ENCODE peak calls at places on chromosomes 2 and 18, in five cellular contexts. One of them, this sample, is unnamed. For H3K79me2, the result is how much of the 10 kb centered on the place peaks cover.

GRCh38 chr2:61470122-61470951 is 550 bp downstream of the USP34 start:
- DNase-seq in neural progenitor cell: peak
- DNase-seq in MM.1S: peak
- DNase-seq in GM23248: peak
- DNase-seq in OCI-LY7: peak
- DNase-seq in this sample: peak

GRCh38 chr2:30223413-30223874 is 7.9 kb upstream of the LBH start:
- DNase-seq in GM23248: no peak
- DNase-seq in neural progenitor cell: no peak
- DNase-seq in OCI-LY7: peak
- DNase-seq in MM.1S: no peak
- DNase-seq in this sample: no peak

GRCh38 chr2:171319164-171319810 is 114.5 kb downstream of the METTL8 start:
- DNase-seq in MM.1S: no peak
- DNase-seq in neural progenitor cell: peak
- DNase-seq in OCI-LY7: peak
- DNase-seq in GM23248: peak
- DNase-seq in this sample: no peak

GRCh38 chr2:715847-716573 is 38.8 kb upstream of the TMEM18 start:
- DNase-seq in OCI-LY7: no peak
- DNase-seq in GM23248: peak
- DNase-seq in neural progenitor cell: peak
- DNase-seq in MM.1S: no peak
- DNase-seq in this sample: peak

GRCh38 chr2:14632133-14632936 is at the start of gene LRATD1:
- DNase-seq in OCI-LY7: no peak
- DNase-seq in neural progenitor cell: peak
- DNase-seq in GM23248: peak
- DNase-seq in MM.1S: no peak
- DNase-seq in this sample: no peak

GRCh38 chr2:11028407-11028916 is 116.7 kb downstream of the KCNF1 start:
- DNase-seq in MM.1S: no peak
- DNase-seq in OCI-LY7: no peak
- DNase-seq in GM23248: no peak
- DNase-seq in neural progenitor cell: no peak
- DNase-seq in this sample: no peak

GRCh38 chr2:46470114-46470628 is 9.2 kb upstream of the TMEM247 start:
- DNase-seq in neural progenitor cell: no peak
- DNase-seq in OCI-LY7: no peak
- DNase-seq in MM.1S: no peak
- DNase-seq in GM23248: no peak
- DNase-seq in this sample: no peak

GRCh38 chr2:127859712-127860085 is 1.7 kb upstream of the POLR2D start:
- DNase-seq in GM23248: no peak
- DNase-seq in neural progenitor cell: peak
- DNase-seq in OCI-LY7: peak
- DNase-seq in MM.1S: peak
- DNase-seq in this sample: peak

GRCh38 chr2:217988840-217989204 is 14.0 kb downstream of the TNS1 start:
- DNase-seq in GM23248: peak
- DNase-seq in neural progenitor cell: no peak
- DNase-seq in OCI-LY7: no peak
- DNase-seq in MM.1S: no peak
- DNase-seq in this sample: no peak

GRCh38 chr2:172072279-172072678 is 13.0 kb upstream of the DLX1 start:
- DNase-seq in neural progenitor cell: no peak
- DNase-seq in GM23248: no peak
- DNase-seq in OCI-LY7: no peak
- DNase-seq in MM.1S: no peak
- DNase-seq in this sample: no peak

GRCh38 chr18:35371412-35372195 is 5.5 kb downstream of the ZNF396 start:
- DNase-seq in OCI-LY7: no peak
- DNase-seq in MM.1S: no peak
- DNase-seq in neural progenitor cell: no peak
- DNase-seq in GM23248: peak
- DNase-seq in this sample: no peak

GRCh38 chr2:109069430-109070194 is 59.4 kb upstream of the SH3RF3 start:
- DNase-seq in GM23248: no peak
- DNase-seq in MM.1S: no peak
- DNase-seq in OCI-LY7: no peak
- DNase-seq in neural progenitor cell: peak
- DNase-seq in this sample: no peak

GRCh38 chr18:22424564-22424963 is 6.8 kb upstream of the CTAGE1 start:
- DNase-seq in OCI-LY7: no peak
- DNase-seq in neural progenitor cell: no peak
- DNase-seq in GM23248: no peak
- DNase-seq in MM.1S: no peak
- DNase-seq in this sample: no peak

GRCh38 chr2:218734190-218734975 is 23.7 kb downstream of the TTLL4 start:
- DNase-seq in neural progenitor cell: no peak
- DNase-seq in GM23248: no peak
- DNase-seq in MM.1S: no peak
- DNase-seq in OCI-LY7: no peak
- DNase-seq in this sample: no peak

GRCh38 chr2:46091004-46091403 is 206.2 kb upstream of the EPAS1 start:
- DNase-seq in OCI-LY7: no peak
- DNase-seq in GM23248: no peak
- DNase-seq in MM.1S: no peak
- DNase-seq in neural progenitor cell: peak
- DNase-seq in this sample: no peak

GRCh38 chr2:191045141-191045540 is 31.2 kb upstream of the STAT1 start:
- DNase-seq in GM23248: peak
- DNase-seq in MM.1S: no peak
- DNase-seq in OCI-LY7: no peak
- DNase-seq in neural progenitor cell: no peak
- DNase-seq in this sample: no peak

GRCh38 chr2:177551989-177552413 is 159.4 kb downstream of the AGPS start:
- DNase-seq in OCI-LY7: peak
- DNase-seq in MM.1S: no peak
- DNase-seq in GM23248: peak
- DNase-seq in neural progenitor cell: no peak
- DNase-seq in this sample: no peak

GRCh38 chr18:54129448-54130134 is 94.9 kb downstream of the MBD2 start:
- DNase-seq in GM23248: no peak
- DNase-seq in MM.1S: no peak
- DNase-seq in OCI-LY7: peak
- DNase-seq in neural progenitor cell: no peak
- DNase-seq in this sample: no peak

DNA sequence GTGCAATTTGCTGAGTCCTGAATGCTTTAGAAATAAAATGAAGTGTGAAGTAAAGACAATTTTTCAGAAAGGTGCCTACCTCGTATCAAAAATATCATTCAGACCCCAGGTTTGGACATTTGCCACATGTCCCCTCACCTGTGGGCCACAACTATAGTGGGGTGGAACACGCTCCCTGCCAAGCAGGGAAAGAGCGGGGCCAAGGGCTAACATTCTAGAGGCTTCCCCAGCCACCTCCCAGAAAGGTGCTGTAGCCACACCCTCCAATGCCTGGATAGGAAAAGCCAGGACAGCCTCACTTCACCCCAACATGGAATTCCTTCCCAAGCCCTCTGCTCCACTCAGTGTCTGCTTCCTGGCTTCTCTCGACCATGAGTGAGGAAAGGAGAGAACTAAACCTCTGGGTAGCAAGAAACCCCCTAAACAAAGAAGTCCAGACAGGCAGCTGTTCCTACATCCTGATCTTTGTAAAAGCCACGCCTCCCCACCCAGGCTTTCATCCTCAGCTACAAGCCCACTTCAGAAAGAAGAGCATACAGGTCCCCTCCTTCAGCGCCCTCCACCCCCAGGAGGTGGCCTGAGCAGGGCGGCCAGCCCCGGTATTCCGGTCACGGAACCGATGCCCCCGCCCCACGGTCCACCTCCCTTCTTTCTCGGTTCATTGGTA is 2.1 kb downstream of the COL6A3 start:
- DNase-seq in neural progenitor cell: no peak
- DNase-seq in GM23248: peak
- DNase-seq in OCI-LY7: no peak
- DNase-seq in MM.1S: no peak
- DNase-seq in this sample: no peak
- H3K79me2 ChIP-seq in neural progenitor cell: under half
- H3K79me2 ChIP-seq in GM23248: half or more
- H3K79me2 ChIP-seq in OCI-LY7: under half
- H3K79me2 ChIP-seq in MM.1S: under half
- H3K79me2 ChIP-seq in this sample: under half

GRCh38 chr2:75162897-75163296 is 36.4 kb downstream of the TACR1 start:
- DNase-seq in neural progenitor cell: no peak
- DNase-seq in GM23248: no peak
- DNase-seq in MM.1S: peak
- DNase-seq in OCI-LY7: no peak
- DNase-seq in this sample: no peak
- TF ChIP-seq EZH2phosphoT487 in neural progenitor cell: no peak
- TF ChIP-seq EZH2phosphoT487 in GM23248: no peak
- TF ChIP-seq EZH2phosphoT487 in MM.1S: no peak
- TF ChIP-seq EZH2phosphoT487 in OCI-LY7: no peak
- TF ChIP-seq EZH2phosphoT487 in this sample: no peak

DNA sequence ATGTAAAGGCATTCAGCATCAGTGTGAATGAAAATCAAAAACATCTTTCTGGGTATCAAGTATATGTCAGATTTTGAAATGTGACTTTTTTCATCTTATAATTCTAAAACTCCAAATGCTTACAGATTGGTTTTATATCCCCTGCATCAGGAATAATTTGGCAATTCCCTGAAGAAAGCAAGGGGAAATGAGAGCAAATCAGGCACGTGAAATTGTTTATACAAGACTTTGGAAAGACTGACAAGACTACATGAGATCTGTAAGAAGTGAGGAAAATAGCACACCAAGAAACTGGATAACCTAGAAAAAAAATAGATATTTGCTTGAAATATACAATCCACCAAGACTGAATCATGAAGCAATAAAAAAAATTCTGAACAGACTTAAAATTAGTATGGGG is 13.8 kb downstream of the COL6A3 start:
- DNase-seq in MM.1S: no peak
- DNase-seq in neural progenitor cell: no peak
- DNase-seq in OCI-LY7: no peak
- DNase-seq in GM23248: no peak
- DNase-seq in this sample: no peak
- H3K79me2 ChIP-seq in MM.1S: under half
- H3K79me2 ChIP-seq in neural progenitor cell: under half
- H3K79me2 ChIP-seq in OCI-LY7: under half
- H3K79me2 ChIP-seq in GM23248: half or more
- H3K79me2 ChIP-seq in this sample: under half

DNA sequence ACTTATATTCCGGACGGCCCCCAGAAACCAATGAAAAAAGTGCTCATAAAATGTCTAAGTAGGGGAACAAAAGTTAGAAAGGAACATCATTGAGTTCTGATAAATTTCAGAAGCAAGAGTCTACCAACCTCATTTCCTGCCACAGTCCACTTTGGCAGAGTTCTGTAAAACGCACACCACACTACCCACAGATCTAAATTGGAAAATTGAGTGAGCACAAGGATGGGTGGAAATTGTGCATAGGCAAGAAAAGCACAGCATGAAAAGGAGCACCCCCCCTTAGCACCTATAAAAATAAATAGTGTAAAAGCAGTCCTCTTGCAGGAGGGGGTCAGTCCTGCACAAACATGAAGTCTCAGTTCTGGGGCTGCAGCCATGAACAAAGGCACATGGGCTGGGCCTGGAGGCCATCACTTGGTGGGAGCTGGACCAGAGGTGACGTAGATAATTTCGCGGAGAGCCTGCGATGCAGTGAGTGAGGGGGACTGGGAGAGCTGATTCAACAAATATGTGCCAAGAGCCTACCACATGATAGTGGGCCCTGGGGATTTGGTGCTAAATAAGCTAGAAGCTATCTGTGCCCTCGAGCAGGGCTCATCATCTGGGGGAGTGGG is 49.0 kb upstream of the SPP2 start:
- DNase-seq in GM23248: no peak
- DNase-seq in OCI-LY7: no peak
- DNase-seq in neural progenitor cell: no peak
- DNase-seq in MM.1S: no peak
- DNase-seq in this sample: no peak
- TF ChIP-seq EZH2phosphoT487 in GM23248: no peak
- TF ChIP-seq EZH2phosphoT487 in OCI-LY7: no peak
- TF ChIP-seq EZH2phosphoT487 in neural progenitor cell: no peak
- TF ChIP-seq EZH2phosphoT487 in MM.1S: no peak
- TF ChIP-seq EZH2phosphoT487 in this sample: no peak

This sample was measured in HCT116.